ENCODE peak calls at places on chromosomes 16 and 17, in nine cellular contexts. K, D, B, X, W, Y, V, A and R are unnamed samples.

GRCh38 chr17:44863254-44863918 is 15.7 kb downstream of the HIGD1B start:
- DNase-seq in K (no peak), D (no peak), B (no peak), X (peak; percentile 61), W (no peak), Y (no peak), V (no peak), A (no peak), R (no peak)

GRCh38 chr16:912322-912683 is 58.5 kb downstream of the LMF1 start:
- DNase-seq in K (no peak), D (no peak), B (no peak), X (no peak), W (no peak), Y (no peak), V (no peak), A (no peak), R (no peak)

GRCh38 chr16:88646345-88647034 is 4.4 kb downstream of the CYBA start:
- DNase-seq in K (no peak), D (no peak), B (no peak), X (no peak), W (no peak), Y (no peak), V (no peak), A (no peak), R (no peak)

GRCh38 chr16:11493531-11493929 is 93.2 kb downstream of the LITAF start:
- DNase-seq in K (no peak), D (no peak), B (no peak), X (no peak), W (no peak), Y (no peak), V (no peak), A (no peak), R (no peak)

GRCh38 chr17:35028531-35029262 is 34.8 kb downstream of the RFFL start:
- DNase-seq in K (no peak), D (no peak), B (no peak), X (peak; percentile 18), W (no peak), Y (no peak), V (no peak), A (no peak), R (no peak)

GRCh38 chr16:81394966-81395655 is 49.5 kb upstream of the CMIP start:
- DNase-seq in K (no peak), D (no peak), B (no peak), X (peak; percentile 80), W (no peak), Y (no peak), V (no peak), A (no peak), R (no peak)

GRCh38 chr16:17345043-17345442 is 125.7 kb downstream of the XYLT1 start:
- DNase-seq in K (no peak), D (no peak), B (no peak), X (no peak), W (no peak), Y (no peak), V (no peak), A (no peak), R (no peak)

GRCh38 chr16:1435921-1436697 is 5.2 kb downstream of the PERCC1 start:
- DNase-seq in K (no peak), D (no peak), B (no peak), X (no peak), W (no peak), Y (no peak), V (no peak), A (no peak), R (no peak)

GRCh38 chr17:83151442-83152220 is 72.2 kb downstream of the METRNL start:
- DNase-seq in K (no peak), D (peak; percentile 1), B (no peak), X (peak; percentile 46), W (no peak), Y (no peak), V (no peak), A (no peak), R (no peak)

GRCh38 chr17:22268912-22269220 is 576.5 kb downstream of the KCNJ18 start:
- DNase-seq in K (no peak), D (no peak), B (no peak), X (no peak), W (no peak), Y (no peak), V (no peak), A (no peak), R (no peak)

GRCh38 chr16:22092143-22092933 is at the start of gene VWA3A:
- DNase-seq in K (no peak), D (peak; percentile 55), B (no peak), X (peak; percentile 58), W (peak; percentile 30), Y (no peak), V (no peak), A (no peak), R (peak; percentile 3)

GRCh38 chr16:1285669-1286491 is 23.6 kb upstream of the UBE2I start:
- DNase-seq in K (no peak), D (no peak), B (no peak), X (no peak), W (no peak), Y (no peak), V (no peak), A (no peak), R (no peak)

GRCh38 chr16:11196286-11196828 is 59.6 kb downstream of the SOCS1 start:
- DNase-seq in K (no peak), D (no peak), B (no peak), X (no peak), W (peak; percentile 65), Y (no peak), V (no peak), A (no peak), R (no peak)

GRCh38 chr17:62105861-62106260 is 40.8 kb upstream of the MED13 start:
- DNase-seq in K (no peak), D (no peak), B (no peak), X (no peak), W (no peak), Y (no peak), V (no peak), A (no peak), R (no peak)

GRCh38 chr17:41615454-41615853 is 2.9 kb upstream of the KRT16 start:
- DNase-seq in K (no peak), D (no peak), B (no peak), X (peak; percentile 25), W (peak; percentile 42), Y (no peak), V (peak; percentile 71), A (no peak), R (no peak)

GRCh38 chr17:73952498-73953205 is 250.8 kb upstream of the RPL38 start:
- DNase-seq in K (no peak), D (peak; percentile 32), B (no peak), X (no peak), W (no peak), Y (peak; percentile 22), V (no peak), A (peak; percentile 55), R (peak; percentile 46)

GRCh38 chr17:57899391-57899790 is 49.5 kb upstream of the MRPS23 start:
- DNase-seq in K (no peak), D (peak; percentile 47), B (no peak), X (no peak), W (no peak), Y (no peak), V (no peak), A (no peak), R (no peak)

GRCh38 chr16:84086357-84086756 is 30.4 kb downstream of the MBTPS1 start:
- DNase-seq in K (no peak), D (no peak), B (no peak), X (no peak), W (no peak), Y (no peak), V (no peak), A (no peak), R (no peak)

GRCh38 chr17:17106716-17107115 is 64.5 kb downstream of the MPRIP start:
- DNase-seq in K (no peak), D (no peak), B (no peak), X (no peak), W (no peak), Y (no peak), V (no peak), A (no peak), R (no peak)

GRCh38 chr17:49548506-49549310 is 27.0 kb upstream of the NXPH3 start:
- DNase-seq in K (no peak), D (peak; percentile 37), B (no peak), X (peak; percentile 32), W (no peak), Y (no peak), V (peak; percentile 34), A (no peak), R (no peak)

GRCh38 chr16:52499061-52499460 is 47.9 kb downstream of the TOX3 start:
- DNase-seq in K (no peak), D (no peak), B (no peak), X (no peak), W (no peak), Y (no peak), V (no peak), A (no peak), R (no peak)

GRCh38 chr16:89217388-89218191 is at the start of gene ZNF778:
- DNase-seq in K (peak; percentile 56), D (peak; percentile 90), B (peak; percentile 64), X (peak; percentile 80), W (peak; percentile 78), Y (peak; percentile 64), V (peak; percentile 74), A (peak; percentile 28), R (peak; percentile 57)

GRCh38 chr17:17514361-17514992 is 18.3 kb upstream of the RASD1 start:
- DNase-seq in K (no peak), D (no peak), B (no peak), X (no peak), W (no peak), Y (no peak), V (no peak), A (no peak), R (no peak)

GRCh38 chr17:38460716-38461650 is 32.7 kb downstream of the ARHGAP23 start:
- DNase-seq in K (no peak), D (no peak), B (no peak), X (no peak), W (no peak), Y (no peak), V (no peak), A (no peak), R (no peak)

GRCh38 chr16:65618335-65618734 is 496.5 kb upstream of the CDH11 start:
- DNase-seq in K (no peak), D (no peak), B (no peak), X (no peak), W (no peak), Y (no peak), V (no peak), A (no peak), R (no peak)

GRCh38 chr16:11706180-11706742 is 36.4 kb downstream of the TXNDC11 start:
- DNase-seq in K (no peak), D (peak; percentile 45), B (no peak), X (no peak), W (no peak), Y (no peak), V (no peak), A (no peak), R (no peak)